ENCODE peak calls at places on chromosomes 11 and 22, in eight cellular contexts. D is DND-41, K is fibroblast of mammary gland, P is colonic mucosa, M is nephron progenitor cell, B is coronary artery, Z is H9, U is IMR-90. Q is an unnamed sample.

GRCh38 chr11:31779268-31779879 is 31.7 kb downstream of the PAX6 start:
- DNase-seq in U (peak; percentile 83), K (peak; percentile 71), M (no peak), B (no peak), P (no peak), Z (no peak), D (no peak), Q (peak; percentile 0)

GRCh38 chr22:38050720-38051119 is 6.5 kb upstream of the PICK1 start:
- DNase-seq in M (no peak), Z (no peak), P (no peak), D (no peak), B (no peak), U (no peak), K (no peak), Q (no peak)

GRCh38 chr22:38835888-38836301 is 7.9 kb downstream of the NPTXR start:
- DNase-seq in Z (no peak), P (no peak), B (no peak), U (peak; percentile 69), D (no peak), M (no peak), K (peak; percentile 75), Q (peak; percentile 38)

GRCh38 chr11:12769834-12770345 is 95.7 kb downstream of the TEAD1 start:
- DNase-seq in U (peak; percentile 75), B (no peak), M (no peak), Z (no peak), P (no peak), K (peak; percentile 85), D (no peak), Q (peak; percentile 86)

GRCh38 chr11:1830119-1830499 is 4.7 kb upstream of the SYT8 start:
- DNase-seq in B (no peak), K (no peak), D (no peak), U (no peak), Z (no peak), M (no peak), P (peak; percentile 33), Q (no peak)

GRCh38 chr22:37169412-37169811 is 18.6 kb downstream of the C1QTNF6 start:
- DNase-seq in B (peak; percentile 56), K (no peak), M (no peak), P (no peak), D (no peak), Z (no peak), U (no peak), Q (no peak)

GRCh38 chr11:124669193-124669592 is 4.3 kb downstream of the SIAE start:
- DNase-seq in U (peak; percentile 54), B (no peak), M (peak; percentile 46), Z (peak; percentile 51), K (peak; percentile 62), P (peak; percentile 71), D (peak; percentile 25), Q (peak; percentile 58)

GRCh38 chr11:126284829-126285228 is 1.9 kb downstream of the TIRAP start:
- DNase-seq in U (peak; percentile 96), M (no peak), Z (no peak), P (peak; percentile 67), D (peak; percentile 60), B (no peak), K (peak; percentile 97), Q (peak; percentile 98)

GRCh38 chr22:42258126-42258525 is 12.3 kb downstream of the TCF20 start:
- DNase-seq in P (no peak), D (no peak), B (no peak), U (no peak), K (peak; percentile 16), Z (no peak), M (no peak), Q (no peak)

GRCh38 chr11:28133146-28133545 is 25.0 kb downstream of the METTL15 start:
- DNase-seq in B (no peak), M (no peak), D (no peak), U (peak; percentile 34), Z (no peak), K (peak; percentile 36), P (no peak), Q (peak; percentile 38)

GRCh38 chr22:43698403-43698802 is 113.7 kb downstream of the EFCAB6 start:
- DNase-seq in P (no peak), U (no peak), M (no peak), K (peak; percentile 7), B (no peak), Z (no peak), D (no peak), Q (no peak)

GRCh38 chr22:49916851-49917250 is 1.4 kb downstream of the ALG12 start:
- DNase-seq in U (no peak), P (no peak), M (no peak), D (no peak), Z (no peak), B (no peak), K (no peak), Q (no peak)

GRCh38 chr11:114044042-114044871 is 15.3 kb upstream of the ZBTB16 start:
- DNase-seq in Z (no peak), K (no peak), P (peak; percentile 73), M (no peak), U (no peak), B (no peak), D (no peak), Q (peak; percentile 29)

GRCh38 chr11:117495357-117495756 is 167.7 kb downstream of the CEP164 start:
- DNase-seq in B (no peak), P (no peak), M (no peak), K (no peak), D (no peak), U (no peak), Z (no peak), Q (peak; percentile 9)

GRCh38 chr11:41879186-41879738 is 419.8 kb upstream of the LRRC4C start:
- DNase-seq in D (no peak), U (no peak), M (no peak), K (peak; percentile 4), Z (no peak), B (no peak), P (no peak), Q (peak; percentile 3)

GRCh38 chr11:123454060-123454651 is 24.1 kb downstream of the GRAMD1B start:
- DNase-seq in D (peak; percentile 24), U (peak; percentile 61), K (no peak), M (no peak), B (no peak), P (no peak), Z (no peak), Q (peak; percentile 95)

GRCh38 chr22:35131423-35132050 is 65.6 kb downstream of the ISX start:
- DNase-seq in U (no peak), Z (no peak), D (no peak), M (no peak), P (peak; percentile 37), B (no peak), K (no peak), Q (no peak)

GRCh38 chr22:48719978-48720661 is 1107.6 kb downstream of the BRD1 start:
- DNase-seq in M (peak; percentile 25), B (no peak), D (peak; percentile 9), U (no peak), K (no peak), Z (peak; percentile 59), P (no peak), Q (no peak)

GRCh38 chr11:62108017-62108750 is 15.6 kb upstream of the INCENP start:
- DNase-seq in Z (peak; percentile 53), B (no peak), K (peak; percentile 75), U (peak; percentile 74), P (no peak), M (peak; percentile 46), D (peak; percentile 53), Q (peak; percentile 69)
- TF ChIP-seq CTCF in Z (peak; percentile 93), B (peak; percentile 85), K (peak; percentile 87), U (peak; percentile 91), P (peak; percentile 87), M (peak; percentile 84), D (peak; percentile 93), Q (peak; percentile 79)

DNA sequence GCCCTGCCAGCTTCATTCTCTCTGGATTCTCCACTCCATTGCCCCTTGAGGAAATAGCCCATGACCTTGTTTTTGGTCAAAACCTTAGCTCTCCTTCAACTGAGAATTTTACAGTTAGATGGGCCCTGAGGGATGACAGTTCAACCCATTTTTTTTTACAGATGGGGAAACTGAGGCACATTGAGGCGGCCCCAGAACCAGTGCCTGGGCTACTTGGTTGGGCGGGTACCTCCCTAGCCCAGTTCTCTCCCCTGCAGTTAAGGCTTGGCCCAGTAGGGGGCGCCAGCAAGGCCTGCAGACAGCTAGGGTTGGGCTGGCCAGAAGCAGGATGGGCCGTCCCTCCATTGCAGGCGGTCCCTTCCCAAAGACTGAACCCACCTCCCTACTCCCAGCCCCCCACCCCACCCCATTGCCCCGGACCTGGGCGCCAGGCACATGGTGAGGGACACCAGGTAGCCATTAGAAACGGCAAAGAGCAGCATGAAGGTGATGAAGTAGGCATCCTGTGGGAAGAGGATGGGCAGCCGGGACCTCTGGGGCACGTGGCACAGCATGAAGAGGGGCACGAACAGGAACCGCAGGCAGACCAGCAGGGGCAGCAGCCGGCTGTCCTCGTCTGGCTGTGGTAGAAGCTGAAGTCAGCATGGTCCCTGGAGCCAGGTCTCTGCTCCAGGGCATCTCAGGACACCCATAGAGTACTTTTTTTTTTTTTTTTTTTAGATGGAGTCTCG is 7.6 kb downstream of the SLC29A2 start:
- DNase-seq in K (peak; percentile 28), U (no peak), D (peak; percentile 68), B (no peak), P (peak; percentile 80), Z (peak; percentile 94), M (peak; percentile 74), Q (peak; percentile 47)
- TF ChIP-seq CTCF in K (peak; percentile 68), U (peak; percentile 47), D (peak; percentile 80), B (peak; percentile 18), P (peak; percentile 63), Z (peak; percentile 96), M (peak; percentile 74), Q (peak; percentile 72)

DNA sequence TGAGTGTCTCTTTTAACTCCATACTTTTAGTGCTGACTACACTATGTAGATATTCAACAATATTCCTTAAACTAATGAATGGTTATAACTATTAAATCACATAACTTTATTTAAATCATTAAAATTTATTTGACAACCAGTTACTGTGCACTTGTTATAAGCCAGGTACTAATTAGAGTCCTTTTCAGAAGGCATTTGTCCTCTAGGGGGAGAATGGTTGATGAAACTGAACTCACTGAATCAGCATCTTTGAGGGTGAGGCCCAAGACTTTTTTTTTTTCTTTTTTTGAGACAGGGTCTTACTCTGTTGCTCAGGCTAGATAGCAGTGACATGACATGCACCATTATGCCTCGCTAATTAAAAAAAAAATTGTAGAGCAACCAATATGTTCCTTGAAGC is 515.6 kb upstream of the CCDC90B start:
- DNase-seq in U (no peak), M (no peak), D (no peak), K (no peak), P (no peak), B (no peak), Z (no peak), Q (peak; percentile 8)
- TF ChIP-seq CTCF in U (no peak), M (peak; percentile 6), D (no peak), K (peak; percentile 32), P (no peak), B (no peak), Z (peak; percentile 60), Q (no peak)

GRCh38 chr22:20256562-20257473 is 11.3 kb downstream of the RTN4R start:
- DNase-seq in M (no peak), K (no peak), B (no peak), D (no peak), U (no peak), P (no peak), Z (no peak), Q (no peak)

GRCh38 chr22:20256042-20256441 is 12.1 kb downstream of the RTN4R start:
- DNase-seq in K (no peak), D (no peak), B (no peak), M (no peak), Z (no peak), U (no peak), P (no peak), Q (no peak)

GRCh38 chr22:20259336-20259705 is 8.8 kb downstream of the RTN4R start:
- DNase-seq in M (no peak), P (no peak), B (no peak), U (no peak), Z (no peak), D (no peak), K (no peak), Q (no peak)

GRCh38 chr22:20258584-20259335 is 9.4 kb downstream of the RTN4R start:
- DNase-seq in K (no peak), B (no peak), M (no peak), Z (no peak), P (no peak), D (peak; percentile 42), U (no peak), Q (no peak)

GRCh38 chr22:20257474-20258299 is 10.4 kb downstream of the RTN4R start:
- DNase-seq in Z (no peak), D (no peak), K (no peak), B (no peak), M (no peak), U (no peak), P (no peak), Q (no peak)
- TF ChIP-seq CTCF in Z (no peak), D (no peak), K (no peak), B (no peak), M (no peak), U (no peak), P (no peak), Q (no peak)